ENCODE peak calls at places on chromosomes 7 and 10, in nine cellular contexts. B is AG04449, O is MM.1S, C is pancreas, T is HCT116, X is chondrocyte, U is progenitor cell of endocrine pancreas, I is Calu3, J is psoas muscle. S is an unnamed sample.

GRCh38 chr7:116967254-116967922 is 14.1 kb downstream of the ST7 start:
- DNase-seq in T (no peak), U (no peak), C (no peak), X (no peak), O (no peak), B (no peak), I (no peak), J (no peak), S (no peak)

GRCh38 chr10:131021967-131022366 is 289.6 kb downstream of the TCERG1L start:
- DNase-seq in B (no peak), U (no peak), T (no peak), I (no peak), O (no peak), C (no peak), J (no peak), X (no peak), S (no peak)

GRCh38 chr7:106999023-106999422 is 45.5 kb upstream of the PRKAR2B start:
- DNase-seq in O (peak), T (no peak), U (no peak), C (no peak), B (no peak), J (no peak), X (no peak), I (no peak), S (no peak)

GRCh38 chr10:11468126-11468742 is 143.2 kb downstream of the USP6NL start:
- DNase-seq in J (no peak), B (no peak), O (no peak), U (no peak), T (no peak), X (no peak), I (no peak), C (peak), S (peak)

GRCh38 chr10:124394583-124394982 is 24.1 kb downstream of the OAT start:
- DNase-seq in C (no peak), U (no peak), O (no peak), X (no peak), T (no peak), B (no peak), J (no peak), I (no peak), S (no peak)

GRCh38 chr7:49643321-49643720 is 130.1 kb upstream of the VWC2 start:
- DNase-seq in U (peak), T (no peak), C (peak), O (no peak), X (no peak), I (no peak), J (no peak), B (no peak), S (no peak)

GRCh38 chr7:149717481-149717880 is 55.9 kb downstream of the ZNF467 start:
- DNase-seq in O (no peak), X (no peak), J (no peak), B (no peak), I (no peak), C (no peak), U (no peak), T (no peak), S (no peak)

GRCh38 chr7:30596043-30596641 is 1.5 kb downstream of the GARS1 start:
- DNase-seq in U (no peak), T (no peak), O (peak), X (no peak), J (no peak), C (no peak), I (peak), B (no peak), S (no peak)

GRCh38 chr7:134472572-134473242 is 13.8 kb upstream of the AKR1B1 start:
- DNase-seq in C (no peak), T (no peak), X (no peak), I (no peak), B (no peak), U (no peak), J (no peak), O (no peak), S (no peak)

GRCh38 chr7:92179393-92179924 is 517 bp upstream of the LRRD1 start:
- DNase-seq in B (no peak), T (no peak), I (no peak), O (no peak), U (no peak), J (no peak), C (no peak), X (no peak), S (no peak)

GRCh38 chr10:23310443-23310842 is 34.2 kb downstream of the C10orf67 start:
- DNase-seq in O (no peak), X (no peak), C (no peak), T (no peak), I (no peak), U (no peak), B (peak), J (no peak), S (no peak)

GRCh38 chr7:155896531-155897263 is 84.4 kb upstream of the SHH start:
- DNase-seq in O (no peak), J (no peak), I (no peak), X (peak), U (no peak), T (no peak), C (no peak), B (no peak), S (peak)

DNA sequence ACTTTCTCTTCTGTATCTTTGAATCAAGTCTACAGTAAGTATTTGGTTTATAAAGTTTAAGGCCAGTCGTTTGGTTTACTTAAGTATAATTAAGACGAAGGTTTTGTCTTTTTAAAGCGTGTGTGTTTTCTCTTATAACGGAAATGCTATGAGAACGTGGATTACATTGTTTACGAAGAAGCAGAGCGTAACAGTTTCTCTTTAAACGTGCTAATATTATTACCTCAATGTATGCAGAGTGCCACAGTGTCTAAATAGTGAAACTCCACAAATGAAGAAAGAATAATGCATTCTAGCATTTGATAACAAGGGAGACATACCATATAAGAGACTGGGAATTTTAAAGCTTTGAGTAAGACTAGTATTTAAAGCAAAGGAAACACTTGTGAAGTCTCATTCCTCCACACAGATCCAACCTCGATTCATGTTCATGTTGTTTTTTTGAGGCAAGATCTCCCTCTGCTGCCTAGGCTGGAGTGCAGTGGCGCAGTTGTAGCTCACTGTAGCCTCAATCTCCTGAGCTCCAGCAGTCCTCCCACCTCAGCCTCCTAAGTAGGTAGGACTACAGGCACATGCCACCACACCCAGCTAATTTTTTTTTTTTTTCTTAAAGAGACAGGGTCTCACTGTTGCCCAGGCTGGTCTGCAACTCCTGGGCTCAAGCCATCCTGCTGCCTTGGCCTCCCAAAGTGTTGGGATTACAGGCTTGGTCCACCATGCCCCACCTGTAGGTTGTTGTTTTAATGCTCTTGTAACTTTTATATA is 75.1 kb downstream of the ANKRD61 start:
- DNase-seq in T (peak), I (peak), C (no peak), U (no peak), J (no peak), X (peak), B (no peak), O (peak), S (no peak)
- TF ChIP-seq CTCF in T (peak), I (no peak), C (no peak), U (no peak), J (peak), X (peak), B (peak), O (peak), S (no peak)

GRCh38 chr7:152959610-152960009 is 200.1 kb downstream of the ACTR3B start:
- DNase-seq in C (no peak), J (no peak), T (no peak), X (no peak), B (no peak), U (no peak), I (no peak), O (no peak), S (no peak)
- TF ChIP-seq CTCF in C (no peak), J (no peak), T (no peak), X (no peak), B (no peak), U (no peak), I (no peak), O (no peak), S (no peak)

GRCh38 chr10:113524120-113524519 is 28.7 kb upstream of the HABP2 start:
- DNase-seq in T (no peak), J (no peak), B (no peak), I (no peak), X (no peak), C (no peak), U (no peak), O (no peak), S (no peak)
- TF ChIP-seq CTCF in T (peak), J (no peak), B (no peak), I (no peak), X (no peak), C (no peak), U (peak), O (no peak), S (no peak)

DNA sequence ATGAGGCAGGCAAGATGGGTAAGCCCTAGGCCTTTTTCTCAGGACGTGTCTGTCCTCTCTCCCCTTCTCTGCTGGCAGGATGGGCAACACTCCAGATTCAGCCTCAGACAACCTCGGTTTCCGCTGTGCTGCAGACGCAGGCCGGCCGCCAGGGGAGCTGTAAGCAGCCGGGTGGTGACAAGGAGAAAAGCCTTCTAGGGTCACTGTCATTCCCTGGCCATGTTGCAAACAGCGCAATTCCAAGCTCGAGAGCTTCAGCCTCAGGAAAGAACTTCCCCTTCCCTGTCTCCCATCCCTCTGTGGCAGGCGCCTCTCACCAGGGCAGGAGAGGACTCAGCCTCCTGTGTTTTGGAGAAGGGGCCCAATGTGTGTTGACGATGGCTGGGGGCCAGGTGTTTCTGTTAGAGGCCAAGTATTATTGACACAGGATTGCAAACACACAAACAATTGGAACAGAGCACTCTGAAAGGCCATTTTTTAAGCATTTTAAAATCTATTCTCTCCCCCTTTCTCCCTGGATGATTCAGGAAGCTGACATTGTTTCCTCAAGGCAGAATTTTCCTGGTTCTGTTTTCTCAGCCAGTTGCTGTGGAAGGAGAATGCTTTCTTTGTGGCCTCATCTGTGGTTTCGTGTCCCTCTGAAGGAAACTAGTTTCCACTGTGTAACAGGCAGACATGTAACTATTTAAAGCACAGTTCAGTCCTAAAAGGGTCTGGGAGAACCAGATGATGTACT is 13.1 kb downstream of the PHKG1 start:
- DNase-seq in X (peak), C (peak), U (no peak), J (peak), B (no peak), I (no peak), T (no peak), O (no peak), S (no peak)
- TF ChIP-seq CTCF in X (peak), C (peak), U (peak), J (peak), B (no peak), I (no peak), T (no peak), O (no peak), S (no peak)

DNA sequence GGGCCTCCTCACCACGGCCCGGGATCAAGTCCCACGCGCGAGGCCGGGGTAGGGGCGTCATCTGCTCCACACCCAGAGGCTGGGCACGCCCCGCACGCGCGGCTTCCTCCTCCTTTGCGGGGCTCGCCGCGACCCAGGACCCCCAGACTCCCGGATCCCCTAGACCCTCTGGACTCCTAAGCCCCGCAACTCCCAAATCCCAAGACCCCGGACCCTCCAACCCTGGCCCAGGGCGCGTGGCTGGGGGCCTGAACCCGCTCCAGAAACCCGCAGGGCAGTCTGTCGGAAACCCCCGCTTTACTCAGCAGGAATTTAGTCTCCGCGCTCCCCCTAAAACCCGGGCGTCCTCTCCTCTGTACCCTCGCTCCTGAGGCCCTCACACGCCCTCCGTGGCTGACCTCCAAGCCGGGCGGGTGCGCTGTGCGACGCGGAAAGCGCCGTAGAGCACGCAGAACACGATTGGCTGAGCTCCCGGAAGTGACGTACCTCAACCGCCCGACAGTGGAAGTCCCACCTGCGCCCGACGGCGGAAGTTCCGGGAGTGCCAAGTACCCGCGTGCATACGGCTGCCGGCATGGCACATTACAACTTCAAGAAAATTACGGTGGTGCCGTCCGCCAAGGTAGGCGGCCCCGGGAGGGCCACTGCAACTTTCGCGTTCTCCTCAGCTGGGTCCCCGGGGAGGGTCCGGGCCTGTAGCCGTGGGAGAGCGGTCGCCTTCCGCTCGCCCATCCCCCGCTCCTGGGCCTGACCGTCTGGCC is at the start of gene GTPBP4:
- DNase-seq in J (peak), O (peak), U (peak), C (peak), X (peak), I (peak), B (peak), T (peak), S (peak)
- TF ChIP-seq CTCF in J (no peak), O (peak), U (no peak), C (no peak), X (peak), I (no peak), B (peak), T (no peak), S (peak)

DNA sequence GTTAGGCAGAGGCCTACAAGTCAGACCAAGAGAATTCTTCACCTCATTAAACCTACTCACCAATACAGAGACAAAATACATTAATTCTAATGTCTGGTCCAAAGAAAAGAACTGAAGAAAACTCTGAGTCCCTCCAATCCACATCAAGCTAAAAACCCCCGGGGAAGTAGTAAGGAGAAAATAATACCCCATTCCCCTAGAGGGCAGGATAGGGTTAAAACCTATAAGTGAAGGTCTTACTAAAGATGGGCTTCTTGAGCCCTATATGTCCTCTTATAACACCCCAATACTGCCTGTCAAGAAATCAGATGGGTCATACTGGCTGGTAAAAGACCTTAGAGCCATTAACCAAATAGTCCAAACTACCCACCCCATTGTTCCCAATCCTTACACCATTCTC is 141.3 kb upstream of the TMEM106B start:
- DNase-seq in J (no peak), C (no peak), T (no peak), O (no peak), U (no peak), X (no peak), B (no peak), I (no peak), S (no peak)
- TF ChIP-seq CTCF in J (no peak), C (no peak), T (no peak), O (no peak), U (no peak), X (no peak), B (no peak), I (no peak), S (no peak)

GRCh38 chr10:104127411-104127810 is 5.4 kb downstream of the SFR1 start:
- DNase-seq in J (no peak), I (peak), X (no peak), T (no peak), O (peak), B (no peak), C (no peak), U (no peak), S (no peak)
- TF ChIP-seq CTCF in J (no peak), I (peak), X (peak), T (peak), O (peak), B (no peak), C (no peak), U (peak), S (peak)

DNA sequence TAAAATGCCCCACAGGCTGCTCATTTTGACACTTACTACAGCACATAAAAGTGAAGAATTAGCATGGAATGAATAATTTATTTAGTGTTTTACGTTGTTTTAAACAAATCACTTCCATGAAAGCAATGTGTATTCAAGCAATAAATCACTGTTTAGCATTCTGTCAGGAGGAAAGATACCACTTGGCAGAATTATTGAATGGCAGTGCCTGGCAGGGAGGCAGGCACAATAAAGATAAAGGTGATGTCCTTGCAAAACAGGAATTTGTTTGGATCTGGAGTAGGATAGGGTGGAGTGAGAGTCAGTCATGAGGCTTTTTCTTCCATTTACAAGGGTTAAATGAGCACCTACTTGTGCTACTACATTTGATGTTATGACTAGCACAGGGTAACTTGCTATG is 190.8 kb downstream of the SORCS1 start:
- DNase-seq in C (no peak), T (no peak), B (no peak), X (no peak), I (no peak), J (no peak), U (no peak), O (no peak), S (no peak)
- TF ChIP-seq CTCF in C (no peak), T (no peak), B (no peak), X (no peak), I (no peak), J (no peak), U (no peak), O (no peak), S (no peak)

GRCh38 chr10:80568306-80568705 is 30.6 kb downstream of the SH2D4B start:
- DNase-seq in U (no peak), T (no peak), C (no peak), B (no peak), I (no peak), O (no peak), J (no peak), X (no peak), S (no peak)

GRCh38 chr10:80571352-80571751 is 33.6 kb downstream of the SH2D4B start:
- DNase-seq in T (no peak), J (no peak), U (no peak), C (no peak), O (no peak), X (no peak), I (no peak), B (no peak), S (no peak)

GRCh38 chr10:80569131-80569895 is 31.6 kb downstream of the SH2D4B start:
- DNase-seq in T (no peak), B (no peak), I (no peak), J (no peak), X (no peak), O (no peak), C (no peak), U (no peak), S (no peak)

DNA sequence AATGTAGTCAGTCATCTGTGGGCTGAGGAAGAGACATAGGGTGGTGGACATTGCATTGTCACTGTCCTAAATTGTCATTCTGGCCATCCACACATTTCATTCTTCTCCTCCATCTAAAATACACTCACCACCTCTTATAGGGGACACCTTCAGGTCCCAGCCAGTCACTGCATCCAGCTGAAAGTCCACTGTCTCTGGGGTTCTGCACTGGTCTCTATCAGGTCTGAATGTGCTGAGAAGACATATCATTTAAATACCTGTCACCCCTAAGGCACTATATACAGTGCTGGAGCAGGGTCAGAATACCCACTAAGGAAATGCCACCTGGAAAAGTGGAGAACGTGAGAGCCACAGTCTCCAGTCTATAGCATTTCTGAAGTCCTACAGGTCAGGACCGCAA is 29.6 kb downstream of the SH2D4B start:
- DNase-seq in I (no peak), C (no peak), J (no peak), X (no peak), O (no peak), B (no peak), T (no peak), U (no peak), S (no peak)
- TF ChIP-seq CTCF in I (no peak), C (no peak), J (no peak), X (peak), O (no peak), B (no peak), T (peak), U (no peak), S (no peak)

S was measured in kidney epithelial cell.